ENCODE peak calls at places on chromosomes 7 and 10, in nine cellular contexts. One of them, this sample, is unnamed. For H3K36me3 and H3K27me3, the result is how much of the 10 kb centered on the place peaks cover.

GRCh38 chr10:83371696-83372490 is 767.4 kb upstream of the GHITM start:
- DNase-seq in GM23248: no peak
- DNase-seq in PC-3: no peak
- DNase-seq in CD4-positive, CD25-positive, alpha-beta regulatory T cell: no peak
- DNase-seq in naive thymus-derived CD4-positive, alpha-beta T cell: no peak
- DNase-seq in GM23338: peak
- DNase-seq in cardiac muscle cell: no peak
- DNase-seq in sigmoid colon: no peak
- DNase-seq in right lobe of liver: no peak
- DNase-seq in this sample: no peak

GRCh38 chr7:44177570-44178131 is 11.6 kb downstream of the GCK start:
- DNase-seq in PC-3: peak
- DNase-seq in sigmoid colon: no peak
- DNase-seq in cardiac muscle cell: peak
- DNase-seq in GM23338: no peak
- DNase-seq in CD4-positive, CD25-positive, alpha-beta regulatory T cell: no peak
- DNase-seq in right lobe of liver: no peak
- DNase-seq in naive thymus-derived CD4-positive, alpha-beta T cell: no peak
- DNase-seq in GM23248: peak
- DNase-seq in this sample: peak

GRCh38 chr7:149736478-149737360 is 36.7 kb downstream of the ZNF467 start:
- DNase-seq in naive thymus-derived CD4-positive, alpha-beta T cell: no peak
- DNase-seq in GM23248: peak
- DNase-seq in CD4-positive, CD25-positive, alpha-beta regulatory T cell: no peak
- DNase-seq in sigmoid colon: peak
- DNase-seq in cardiac muscle cell: peak
- DNase-seq in PC-3: no peak
- DNase-seq in GM23338: no peak
- DNase-seq in right lobe of liver: no peak
- DNase-seq in this sample: no peak

GRCh38 chr7:2809903-2810628 is 34.0 kb downstream of the GNA12 start:
- DNase-seq in CD4-positive, CD25-positive, alpha-beta regulatory T cell: no peak
- DNase-seq in sigmoid colon: peak
- DNase-seq in naive thymus-derived CD4-positive, alpha-beta T cell: no peak
- DNase-seq in right lobe of liver: no peak
- DNase-seq in GM23338: peak
- DNase-seq in GM23248: peak
- DNase-seq in PC-3: peak
- DNase-seq in cardiac muscle cell: no peak
- DNase-seq in this sample: no peak

GRCh38 chr10:44334621-44335184 is 50.2 kb downstream of the CXCL12 start:
- DNase-seq in naive thymus-derived CD4-positive, alpha-beta T cell: no peak
- DNase-seq in cardiac muscle cell: peak
- DNase-seq in right lobe of liver: no peak
- DNase-seq in PC-3: peak
- DNase-seq in CD4-positive, CD25-positive, alpha-beta regulatory T cell: no peak
- DNase-seq in sigmoid colon: no peak
- DNase-seq in GM23248: peak
- DNase-seq in GM23338: no peak
- DNase-seq in this sample: peak

GRCh38 chr7:1550005-1550845 is 5.8 kb downstream of the TMEM184A start:
- DNase-seq in CD4-positive, CD25-positive, alpha-beta regulatory T cell: no peak
- DNase-seq in cardiac muscle cell: no peak
- DNase-seq in sigmoid colon: no peak
- DNase-seq in GM23338: no peak
- DNase-seq in GM23248: no peak
- DNase-seq in naive thymus-derived CD4-positive, alpha-beta T cell: no peak
- DNase-seq in PC-3: no peak
- DNase-seq in right lobe of liver: no peak
- DNase-seq in this sample: no peak

GRCh38 chr10:30233186-30233958 is 115.7 kb downstream of the MTPAP start:
- DNase-seq in CD4-positive, CD25-positive, alpha-beta regulatory T cell: no peak
- DNase-seq in right lobe of liver: no peak
- DNase-seq in cardiac muscle cell: peak
- DNase-seq in naive thymus-derived CD4-positive, alpha-beta T cell: no peak
- DNase-seq in GM23338: no peak
- DNase-seq in PC-3: no peak
- DNase-seq in GM23248: peak
- DNase-seq in sigmoid colon: no peak
- DNase-seq in this sample: peak

GRCh38 chr7:35492451-35493175 is 202.3 kb downstream of the HERPUD2 start:
- DNase-seq in sigmoid colon: no peak
- DNase-seq in cardiac muscle cell: no peak
- DNase-seq in GM23248: no peak
- DNase-seq in CD4-positive, CD25-positive, alpha-beta regulatory T cell: no peak
- DNase-seq in naive thymus-derived CD4-positive, alpha-beta T cell: no peak
- DNase-seq in right lobe of liver: no peak
- DNase-seq in GM23338: no peak
- DNase-seq in PC-3: no peak
- DNase-seq in this sample: no peak

GRCh38 chr10:133332936-133333699 is 3.6 kb downstream of the CALY start:
- DNase-seq in PC-3: no peak
- DNase-seq in GM23248: no peak
- DNase-seq in naive thymus-derived CD4-positive, alpha-beta T cell: no peak
- DNase-seq in sigmoid colon: peak
- DNase-seq in cardiac muscle cell: no peak
- DNase-seq in GM23338: no peak
- DNase-seq in CD4-positive, CD25-positive, alpha-beta regulatory T cell: no peak
- DNase-seq in right lobe of liver: no peak
- DNase-seq in this sample: no peak

GRCh38 chr10:21694646-21695045 is 160.6 kb downstream of the MLLT10 start:
- DNase-seq in CD4-positive, CD25-positive, alpha-beta regulatory T cell: no peak
- DNase-seq in right lobe of liver: no peak
- DNase-seq in sigmoid colon: peak
- DNase-seq in naive thymus-derived CD4-positive, alpha-beta T cell: no peak
- DNase-seq in GM23338: peak
- DNase-seq in PC-3: no peak
- DNase-seq in GM23248: no peak
- DNase-seq in cardiac muscle cell: peak
- DNase-seq in this sample: no peak

GRCh38 chr10:95832216-95833037 is 75.3 kb upstream of the CC2D2B start:
- DNase-seq in GM23338: no peak
- DNase-seq in right lobe of liver: no peak
- DNase-seq in naive thymus-derived CD4-positive, alpha-beta T cell: no peak
- DNase-seq in sigmoid colon: no peak
- DNase-seq in cardiac muscle cell: no peak
- DNase-seq in PC-3: no peak
- DNase-seq in GM23248: no peak
- DNase-seq in CD4-positive, CD25-positive, alpha-beta regulatory T cell: peak
- DNase-seq in this sample: no peak

GRCh38 chr7:79713281-79713680 is 259.8 kb upstream of the MAGI2 start:
- DNase-seq in GM23248: no peak
- DNase-seq in PC-3: no peak
- DNase-seq in sigmoid colon: no peak
- DNase-seq in GM23338: no peak
- DNase-seq in right lobe of liver: no peak
- DNase-seq in naive thymus-derived CD4-positive, alpha-beta T cell: no peak
- DNase-seq in CD4-positive, CD25-positive, alpha-beta regulatory T cell: no peak
- DNase-seq in cardiac muscle cell: no peak
- DNase-seq in this sample: no peak

GRCh38 chr10:53006663-53007610 is 234.4 kb upstream of the MBL2 start:
- DNase-seq in cardiac muscle cell: no peak
- DNase-seq in GM23248: no peak
- DNase-seq in sigmoid colon: no peak
- DNase-seq in CD4-positive, CD25-positive, alpha-beta regulatory T cell: no peak
- DNase-seq in PC-3: no peak
- DNase-seq in naive thymus-derived CD4-positive, alpha-beta T cell: no peak
- DNase-seq in right lobe of liver: no peak
- DNase-seq in GM23338: no peak
- DNase-seq in this sample: no peak

GRCh38 chr7:112905950-112906349 is 115.8 kb upstream of the TMEM168 start:
- DNase-seq in PC-3: no peak
- DNase-seq in cardiac muscle cell: no peak
- DNase-seq in GM23248: peak
- DNase-seq in GM23338: no peak
- DNase-seq in right lobe of liver: no peak
- DNase-seq in CD4-positive, CD25-positive, alpha-beta regulatory T cell: no peak
- DNase-seq in sigmoid colon: no peak
- DNase-seq in naive thymus-derived CD4-positive, alpha-beta T cell: no peak
- DNase-seq in this sample: no peak

GRCh38 chr7:40647719-40648118 is 512.9 kb downstream of the SUGCT start:
- DNase-seq in sigmoid colon: no peak
- DNase-seq in right lobe of liver: no peak
- DNase-seq in GM23248: peak
- DNase-seq in GM23338: no peak
- DNase-seq in cardiac muscle cell: no peak
- DNase-seq in CD4-positive, CD25-positive, alpha-beta regulatory T cell: no peak
- DNase-seq in naive thymus-derived CD4-positive, alpha-beta T cell: no peak
- DNase-seq in PC-3: no peak
- DNase-seq in this sample: no peak

GRCh38 chr7:45292481-45292880 is 134.9 kb downstream of the RAMP3 start:
- DNase-seq in GM23248: no peak
- DNase-seq in cardiac muscle cell: peak
- DNase-seq in PC-3: no peak
- DNase-seq in right lobe of liver: no peak
- DNase-seq in sigmoid colon: no peak
- DNase-seq in GM23338: no peak
- DNase-seq in naive thymus-derived CD4-positive, alpha-beta T cell: no peak
- DNase-seq in CD4-positive, CD25-positive, alpha-beta regulatory T cell: no peak
- DNase-seq in this sample: no peak

GRCh38 chr7:43076189-43076605 is 36.2 kb upstream of the HECW1 start:
- DNase-seq in sigmoid colon: no peak
- DNase-seq in GM23248: peak
- DNase-seq in naive thymus-derived CD4-positive, alpha-beta T cell: no peak
- DNase-seq in PC-3: no peak
- DNase-seq in right lobe of liver: no peak
- DNase-seq in GM23338: peak
- DNase-seq in CD4-positive, CD25-positive, alpha-beta regulatory T cell: no peak
- DNase-seq in cardiac muscle cell: no peak
- DNase-seq in this sample: no peak

GRCh38 chr7:50315193-50315592 is 10.7 kb downstream of the IKZF1 start:
- DNase-seq in sigmoid colon: no peak
- DNase-seq in right lobe of liver: no peak
- DNase-seq in GM23248: no peak
- DNase-seq in cardiac muscle cell: no peak
- DNase-seq in CD4-positive, CD25-positive, alpha-beta regulatory T cell: no peak
- DNase-seq in GM23338: no peak
- DNase-seq in naive thymus-derived CD4-positive, alpha-beta T cell: no peak
- DNase-seq in PC-3: no peak
- DNase-seq in this sample: no peak

GRCh38 chr10:52740913-52741675 is 31.5 kb downstream of the MBL2 start:
- DNase-seq in GM23338: peak
- DNase-seq in CD4-positive, CD25-positive, alpha-beta regulatory T cell: no peak
- DNase-seq in naive thymus-derived CD4-positive, alpha-beta T cell: no peak
- DNase-seq in sigmoid colon: no peak
- DNase-seq in right lobe of liver: peak
- DNase-seq in PC-3: peak
- DNase-seq in GM23248: peak
- DNase-seq in cardiac muscle cell: peak
- DNase-seq in this sample: peak

GRCh38 chr10:80507484-80507880 is 30.2 kb upstream of the SH2D4B start:
- DNase-seq in GM23248: peak
- DNase-seq in sigmoid colon: no peak
- DNase-seq in right lobe of liver: no peak
- DNase-seq in PC-3: no peak
- DNase-seq in cardiac muscle cell: no peak
- DNase-seq in naive thymus-derived CD4-positive, alpha-beta T cell: no peak
- DNase-seq in GM23338: no peak
- DNase-seq in CD4-positive, CD25-positive, alpha-beta regulatory T cell: no peak
- DNase-seq in this sample: no peak

GRCh38 chr10:80509403-80510161 is 28.1 kb upstream of the SH2D4B start:
- DNase-seq in cardiac muscle cell: peak
- DNase-seq in right lobe of liver: no peak
- DNase-seq in CD4-positive, CD25-positive, alpha-beta regulatory T cell: no peak
- DNase-seq in GM23248: peak
- DNase-seq in GM23338: no peak
- DNase-seq in sigmoid colon: peak
- DNase-seq in naive thymus-derived CD4-positive, alpha-beta T cell: no peak
- DNase-seq in PC-3: no peak
- DNase-seq in this sample: peak

GRCh38 chr10:80506189-80506575 is 31.5 kb upstream of the SH2D4B start:
- DNase-seq in GM23338: no peak
- DNase-seq in PC-3: no peak
- DNase-seq in right lobe of liver: no peak
- DNase-seq in cardiac muscle cell: no peak
- DNase-seq in GM23248: peak
- DNase-seq in naive thymus-derived CD4-positive, alpha-beta T cell: no peak
- DNase-seq in CD4-positive, CD25-positive, alpha-beta regulatory T cell: no peak
- DNase-seq in sigmoid colon: no peak
- DNase-seq in this sample: peak

GRCh38 chr10:80506836-80507483 is 30.7 kb upstream of the SH2D4B start:
- DNase-seq in GM23248: no peak
- DNase-seq in PC-3: no peak
- DNase-seq in cardiac muscle cell: no peak
- DNase-seq in GM23338: no peak
- DNase-seq in CD4-positive, CD25-positive, alpha-beta regulatory T cell: no peak
- DNase-seq in right lobe of liver: no peak
- DNase-seq in naive thymus-derived CD4-positive, alpha-beta T cell: no peak
- DNase-seq in sigmoid colon: peak
- DNase-seq in this sample: no peak

GRCh38 chr10:80509108-80509402 is 28.6 kb upstream of the SH2D4B start:
- DNase-seq in PC-3: no peak
- DNase-seq in cardiac muscle cell: no peak
- DNase-seq in CD4-positive, CD25-positive, alpha-beta regulatory T cell: no peak
- DNase-seq in naive thymus-derived CD4-positive, alpha-beta T cell: no peak
- DNase-seq in GM23248: no peak
- DNase-seq in sigmoid colon: no peak
- DNase-seq in GM23338: no peak
- DNase-seq in right lobe of liver: no peak
- DNase-seq in this sample: no peak
- H3K4me3 ChIP-seq in PC-3: no peak
- H3K4me3 ChIP-seq in cardiac muscle cell: no peak
- H3K4me3 ChIP-seq in CD4-positive, CD25-positive, alpha-beta regulatory T cell: no peak
- H3K4me3 ChIP-seq in naive thymus-derived CD4-positive, alpha-beta T cell: no peak
- H3K4me3 ChIP-seq in GM23248: no peak
- H3K4me3 ChIP-seq in sigmoid colon: no peak
- H3K4me3 ChIP-seq in GM23338: no peak
- H3K4me3 ChIP-seq in right lobe of liver: no peak
- H3K4me3 ChIP-seq in this sample: no peak

GRCh38 chr10:93319096-93319495 is 163.0 kb downstream of the MYOF start:
- DNase-seq in naive thymus-derived CD4-positive, alpha-beta T cell: no peak
- DNase-seq in GM23248: no peak
- DNase-seq in cardiac muscle cell: no peak
- DNase-seq in CD4-positive, CD25-positive, alpha-beta regulatory T cell: no peak
- DNase-seq in GM23338: no peak
- DNase-seq in PC-3: no peak
- DNase-seq in sigmoid colon: no peak
- DNase-seq in right lobe of liver: no peak
- DNase-seq in this sample: no peak
- H3K36me3 ChIP-seq in naive thymus-derived CD4-positive, alpha-beta T cell: under half
- H3K36me3 ChIP-seq in GM23248: half or more
- H3K36me3 ChIP-seq in cardiac muscle cell: under half
- H3K36me3 ChIP-seq in CD4-positive, CD25-positive, alpha-beta regulatory T cell: under half
- H3K36me3 ChIP-seq in GM23338: under half
- H3K36me3 ChIP-seq in PC-3: half or more
- H3K36me3 ChIP-seq in sigmoid colon: half or more
- H3K36me3 ChIP-seq in right lobe of liver: under half
- H3K36me3 ChIP-seq in this sample: half or more

GRCh38 chr7:26673858-26674257 is 190.5 kb downstream of the SKAP2 start:
- DNase-seq in naive thymus-derived CD4-positive, alpha-beta T cell: no peak
- DNase-seq in cardiac muscle cell: no peak
- DNase-seq in right lobe of liver: no peak
- DNase-seq in GM23248: no peak
- DNase-seq in sigmoid colon: no peak
- DNase-seq in CD4-positive, CD25-positive, alpha-beta regulatory T cell: no peak
- DNase-seq in GM23338: no peak
- DNase-seq in PC-3: no peak
- DNase-seq in this sample: no peak
- H3K27me3 ChIP-seq in naive thymus-derived CD4-positive, alpha-beta T cell: under half
- H3K27me3 ChIP-seq in cardiac muscle cell: half or more
- H3K27me3 ChIP-seq in right lobe of liver: under half
- H3K27me3 ChIP-seq in GM23248: under half
- H3K27me3 ChIP-seq in sigmoid colon: under half
- H3K27me3 ChIP-seq in CD4-positive, CD25-positive, alpha-beta regulatory T cell: under half
- H3K27me3 ChIP-seq in GM23338: under half
- H3K27me3 ChIP-seq in PC-3: under half
- H3K27me3 ChIP-seq in this sample: under half

GRCh38 chr7:55078465-55079372 is 59.9 kb downstream of the EGFR start:
- DNase-seq in GM23248: no peak
- DNase-seq in naive thymus-derived CD4-positive, alpha-beta T cell: no peak
- DNase-seq in CD4-positive, CD25-positive, alpha-beta regulatory T cell: no peak
- DNase-seq in sigmoid colon: no peak
- DNase-seq in right lobe of liver: no peak
- DNase-seq in PC-3: no peak
- DNase-seq in GM23338: peak
- DNase-seq in cardiac muscle cell: no peak
- DNase-seq in this sample: no peak
- H3K4me3 ChIP-seq in GM23248: no peak
- H3K4me3 ChIP-seq in naive thymus-derived CD4-positive, alpha-beta T cell: no peak
- H3K4me3 ChIP-seq in CD4-positive, CD25-positive, alpha-beta regulatory T cell: no peak
- H3K4me3 ChIP-seq in sigmoid colon: no peak
- H3K4me3 ChIP-seq in right lobe of liver: no peak
- H3K4me3 ChIP-seq in PC-3: no peak
- H3K4me3 ChIP-seq in GM23338: no peak
- H3K4me3 ChIP-seq in cardiac muscle cell: no peak
- H3K4me3 ChIP-seq in this sample: no peak

This sample was measured in adipocyte.